ENCODE peak calls at places on chromosome 13, in six cellular contexts. X is neuronal stem cell, C is H1, H is IMR-90, E is H9, P is mesenchymal stem cell. Y is an unnamed sample.
A peak's percentile ranks its signal among the peaks of the same experiment; 100 is the strongest.

GRCh38 chr13:20891768-20892167 is 10.8 kb downstream of the XPO4 start:
- DNase-seq in H (no peak), C (no peak), X (no peak), E (no peak), P (no peak), Y (no peak)

GRCh38 chr13:74074723-74075122 is 59.5 kb downstream of the KLF12 start:
- DNase-seq in X (no peak), C (no peak), P (peak; percentile 28), E (no peak), H (peak; percentile 46), Y (peak; percentile 10)

GRCh38 chr13:39840201-39840600 is 184.7 kb downstream of the COG6 start:
- DNase-seq in H (no peak), E (no peak), X (no peak), C (no peak), P (no peak), Y (no peak)

GRCh38 chr13:98327326-98328314 is 150.6 kb upstream of the RNF113B start:
- DNase-seq in X (peak; percentile 85), C (peak; percentile 43), P (peak; percentile 91), H (peak; percentile 78), E (peak; percentile 61), Y (peak; percentile 76)

GRCh38 chr13:46516624-46517318 is 36.2 kb upstream of the LRCH1 start:
- DNase-seq in X (no peak), C (no peak), E (no peak), P (no peak), H (no peak), Y (no peak)

GRCh38 chr13:35764359-35765015 is 288.0 kb upstream of the MAB21L1 start:
- DNase-seq in E (no peak), H (no peak), C (no peak), X (no peak), P (no peak), Y (no peak)

GRCh38 chr13:41648314-41648935 is 191.1 kb downstream of the RGCC start:
- DNase-seq in X (no peak), P (peak; percentile 11), C (no peak), E (no peak), H (peak; percentile 72), Y (peak; percentile 30)

GRCh38 chr13:38641164-38641948 is 45.5 kb upstream of the FREM2 start:
- DNase-seq in P (no peak), H (no peak), X (no peak), E (no peak), C (no peak), Y (no peak)

GRCh38 chr13:46643165-46643777 is 90.3 kb downstream of the LRCH1 start:
- DNase-seq in P (no peak), E (no peak), C (no peak), X (no peak), H (no peak), Y (no peak)

GRCh38 chr13:48446454-48446853 is 33.5 kb upstream of the LPAR6 start:
- DNase-seq in E (no peak), C (no peak), X (no peak), P (peak; percentile 74), H (peak; percentile 84), Y (no peak)

GRCh38 chr13:106104281-106104901 is 431.1 kb downstream of the EFNB2 start:
- DNase-seq in H (peak; percentile 91), X (peak; percentile 42), E (no peak), P (peak; percentile 79), C (no peak), Y (peak; percentile 65)

GRCh38 chr13:64428196-64428595 is 2801.9 kb downstream of the PCDH9 start:
- DNase-seq in H (peak; percentile 76), X (no peak), C (no peak), E (no peak), P (peak; percentile 61), Y (no peak)

GRCh38 chr13:109959903-109960302 is 173.5 kb upstream of the IRS2 start:
- DNase-seq in H (no peak), X (no peak), C (no peak), E (no peak), P (no peak), Y (no peak)

GRCh38 chr13:67273001-67273400 is 42.9 kb upstream of the PCDH9 start:
- DNase-seq in H (peak; percentile 20), X (no peak), C (no peak), P (no peak), E (no peak), Y (no peak)

GRCh38 chr13:49302817-49303216 is 55.1 kb downstream of the CDADC1 start:
- DNase-seq in C (no peak), X (no peak), H (no peak), E (no peak), P (no peak), Y (no peak)

GRCh38 chr13:48066310-48066989 is 28.5 kb downstream of the MED4 start:
- DNase-seq in H (peak; percentile 16), X (no peak), C (no peak), P (no peak), E (no peak), Y (no peak)

GRCh38 chr13:30616927-30617314 is 799 bp upstream of the USPL1 start:
- DNase-seq in X (no peak), E (no peak), C (peak; percentile 17), H (peak; percentile 89), P (peak; percentile 97), Y (peak; percentile 95)

GRCh38 chr13:41505209-41505835 is 48.0 kb downstream of the RGCC start:
- DNase-seq in H (peak; percentile 96), X (no peak), C (no peak), E (no peak), P (peak; percentile 92), Y (no peak)

GRCh38 chr13:108561152-108561551 is 68.3 kb upstream of the MYO16 start:
- DNase-seq in X (no peak), C (no peak), H (no peak), P (no peak), E (no peak), Y (no peak)

GRCh38 chr13:58300224-58300623 is 668.7 kb downstream of the PCDH17 start:
- DNase-seq in X (no peak), H (no peak), P (no peak), E (no peak), C (no peak), Y (no peak)
- H2BK15ac ChIP-seq in X (no peak overlapping the region), H (no peak overlapping the region), P (no peak overlapping the region), E (no peak overlapping the region), C (no peak overlapping the region), Y (no peak overlapping the region)

GRCh38 chr13:33612641-33613638 is 205.0 kb upstream of the RFC3 start:
- DNase-seq in X (no peak), C (no peak), H (no peak), E (no peak), P (no peak), Y (no peak)
- H3K23ac ChIP-seq in X (no peak overlapping the region), C (no peak overlapping the region), H (no peak overlapping the region), E (no peak overlapping the region), P (no peak overlapping the region), Y (no peak overlapping the region)

GRCh38 chr13:86856996-86857395 is 814.2 kb upstream of the SLITRK5 start:
- DNase-seq in C (no peak), P (peak; percentile 26), E (peak; percentile 43), X (no peak), H (peak; percentile 76), Y (peak; percentile 59)
- H2BK15ac ChIP-seq in C (no peak overlapping the region), P (no peak overlapping the region), E (no peak overlapping the region), X (no peak overlapping the region), H (no peak overlapping the region), Y (no peak overlapping the region)

DNA sequence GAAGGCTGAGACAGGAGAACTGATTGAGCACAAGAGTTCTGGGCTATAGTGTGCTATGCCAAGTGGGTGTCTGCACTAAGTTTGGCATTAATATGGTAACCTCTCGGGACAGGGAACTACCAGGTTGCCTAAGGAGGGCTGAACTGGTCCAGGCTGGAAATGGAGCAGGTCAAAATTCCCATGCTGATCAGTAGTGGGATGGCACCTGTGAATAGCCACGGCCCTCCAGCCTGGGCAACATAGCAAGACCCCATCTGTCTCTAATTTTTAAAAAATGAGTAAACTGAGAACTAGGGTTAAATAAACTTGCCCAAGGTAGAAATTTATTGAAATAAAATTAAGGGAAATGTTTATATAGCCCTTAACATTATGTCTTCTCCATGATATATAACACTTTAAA is 17.0 kb upstream of the INTS6 start:
- DNase-seq in P (no peak), C (no peak), X (no peak), E (no peak), H (no peak), Y (no peak)
- H3K23ac ChIP-seq in P (no peak overlapping the region), C (no peak overlapping the region), X (no peak overlapping the region), E (no peak overlapping the region), H (no peak overlapping the region), Y (no peak overlapping the region)

DNA sequence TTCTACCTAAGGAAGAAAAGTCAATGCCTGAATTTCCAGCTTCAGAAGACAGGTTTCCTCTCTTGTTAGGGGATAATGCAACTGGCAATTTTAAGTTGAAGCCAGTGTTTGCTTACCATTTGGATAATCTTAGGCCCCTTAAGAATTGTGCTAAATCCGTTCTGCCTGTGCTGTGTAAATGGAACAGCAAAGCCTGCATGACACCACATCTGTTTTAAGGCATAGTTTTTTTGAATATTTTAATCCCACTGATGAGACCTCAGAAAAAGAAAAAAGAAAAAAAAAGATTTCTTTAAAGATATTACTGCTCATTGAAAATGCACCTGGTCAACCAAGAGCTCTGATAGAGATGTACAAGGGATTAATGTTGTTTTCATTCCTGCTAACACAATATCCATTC is 419.2 kb downstream of the SLITRK6 start:
- DNase-seq in C (no peak), H (no peak), E (no peak), X (no peak), P (no peak), Y (no peak)
- H2BK15ac ChIP-seq in C (no peak overlapping the region), H (no peak overlapping the region), E (no peak overlapping the region), X (no peak overlapping the region), P (no peak overlapping the region), Y (no peak overlapping the region)

GRCh38 chr13:112438094-112438493 is 61.9 kb downstream of the SPACA7 start:
- DNase-seq in X (no peak), H (no peak), P (no peak), C (no peak), E (no peak), Y (no peak)

GRCh38 chr13:112435973-112436372 is 59.8 kb downstream of the SPACA7 start:
- DNase-seq in C (no peak), H (no peak), E (no peak), X (no peak), P (no peak), Y (no peak)

GRCh38 chr13:112434032-112434431 is 57.9 kb downstream of the SPACA7 start:
- DNase-seq in P (no peak), E (no peak), X (no peak), C (no peak), H (no peak), Y (no peak)

GRCh38 chr13:112431734-112432133 is 55.6 kb downstream of the SPACA7 start:
- DNase-seq in E (no peak), C (no peak), H (no peak), P (no peak), X (no peak), Y (no peak)

DNA sequence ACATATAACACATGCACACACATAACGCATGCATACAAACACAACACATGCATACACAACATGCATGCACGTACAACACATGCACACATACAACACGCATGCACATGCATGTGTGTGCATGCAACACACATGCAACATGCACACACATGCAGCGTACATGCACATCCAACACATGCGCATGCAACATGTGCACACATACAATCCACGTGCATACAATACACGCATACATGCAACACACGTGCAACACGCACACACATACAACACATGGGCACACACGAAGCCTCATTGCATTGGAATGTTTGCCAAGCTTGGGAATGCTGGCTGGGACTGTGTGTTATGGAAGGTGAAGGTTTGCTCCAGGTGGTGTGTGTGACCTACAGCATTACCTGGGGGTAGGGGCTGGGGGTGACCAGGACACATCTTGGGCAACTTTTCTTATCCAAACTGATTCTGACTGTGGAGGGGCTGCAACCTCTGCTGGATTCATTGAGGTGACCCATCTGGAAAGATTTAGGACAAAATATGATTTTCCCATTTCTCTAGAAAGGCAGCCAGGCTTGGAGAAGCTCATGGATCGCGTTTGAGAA is 58.9 kb downstream of the SPACA7 start:
- DNase-seq in X (no peak), H (no peak), P (no peak), C (no peak), E (no peak), Y (no peak)
- H3K23ac ChIP-seq in X (peak overlapping the region; percentile 9), H (no peak overlapping the region), P (no peak overlapping the region), C (no peak overlapping the region), E (no peak overlapping the region), Y (no peak overlapping the region)

Y was measured in mesendoderm.